ENCODE peak calls at places on chromosome 2, in five cellular contexts. One of them, this sample, is unnamed.

GRCh38 chr2:108244667-108245414 is 5.1 kb downstream of the SULT1C3 start:
- DNase-seq in neural progenitor cell: no peak
- DNase-seq in right atrium auricular region: no peak
- DNase-seq in pancreas: no peak
- DNase-seq in progenitor cell of endocrine pancreas: no peak
- DNase-seq in this sample: no peak

GRCh38 chr2:236177604-236177966 is 9.4 kb upstream of the GBX2 start:
- DNase-seq in neural progenitor cell: peak
- DNase-seq in right atrium auricular region: no peak
- DNase-seq in pancreas: peak
- DNase-seq in progenitor cell of endocrine pancreas: no peak
- DNase-seq in this sample: peak

GRCh38 chr2:165015052-165015642 is 59.8 kb upstream of the SLC38A11 start:
- DNase-seq in neural progenitor cell: peak
- DNase-seq in right atrium auricular region: no peak
- DNase-seq in pancreas: peak
- DNase-seq in progenitor cell of endocrine pancreas: peak
- DNase-seq in this sample: peak

GRCh38 chr2:40213071-40213470 is 238.8 kb downstream of the SLC8A1 start:
- DNase-seq in neural progenitor cell: peak
- DNase-seq in right atrium auricular region: no peak
- DNase-seq in pancreas: no peak
- DNase-seq in progenitor cell of endocrine pancreas: no peak
- DNase-seq in this sample: no peak

GRCh38 chr2:155310589-155310988 is 612.1 kb downstream of the KCNJ3 start:
- DNase-seq in neural progenitor cell: peak
- DNase-seq in right atrium auricular region: no peak
- DNase-seq in pancreas: no peak
- DNase-seq in progenitor cell of endocrine pancreas: no peak
- DNase-seq in this sample: no peak

GRCh38 chr2:227230151-227230550 is 65.7 kb downstream of the COL4A3 start:
- DNase-seq in neural progenitor cell: no peak
- DNase-seq in right atrium auricular region: no peak
- DNase-seq in pancreas: no peak
- DNase-seq in progenitor cell of endocrine pancreas: no peak
- DNase-seq in this sample: no peak

GRCh38 chr2:138893746-138894145 is 113.6 kb upstream of the NXPH2 start:
- DNase-seq in neural progenitor cell: no peak
- DNase-seq in right atrium auricular region: no peak
- DNase-seq in pancreas: no peak
- DNase-seq in progenitor cell of endocrine pancreas: no peak
- DNase-seq in this sample: no peak

GRCh38 chr2:175414872-175415487 is 233.5 kb upstream of the ATP5MC3 start:
- DNase-seq in neural progenitor cell: peak
- DNase-seq in right atrium auricular region: peak
- DNase-seq in pancreas: peak
- DNase-seq in progenitor cell of endocrine pancreas: peak
- DNase-seq in this sample: peak

GRCh38 chr2:15643791-15644588 is 52.3 kb downstream of the DDX1 start:
- DNase-seq in neural progenitor cell: no peak
- DNase-seq in right atrium auricular region: no peak
- DNase-seq in pancreas: no peak
- DNase-seq in progenitor cell of endocrine pancreas: no peak
- DNase-seq in this sample: no peak

GRCh38 chr2:237433920-237434319 is 20.0 kb upstream of the COL6A3 start:
- DNase-seq in neural progenitor cell: no peak
- DNase-seq in right atrium auricular region: no peak
- DNase-seq in pancreas: no peak
- DNase-seq in progenitor cell of endocrine pancreas: no peak
- DNase-seq in this sample: no peak

GRCh38 chr2:43032894-43033270 is 193.5 kb downstream of the ZFP36L2 start:
- DNase-seq in neural progenitor cell: no peak
- DNase-seq in right atrium auricular region: no peak
- DNase-seq in pancreas: no peak
- DNase-seq in progenitor cell of endocrine pancreas: no peak
- DNase-seq in this sample: no peak

GRCh38 chr2:168116448-168116847 is 130.9 kb downstream of the STK39 start:
- DNase-seq in neural progenitor cell: peak
- DNase-seq in right atrium auricular region: no peak
- DNase-seq in pancreas: no peak
- DNase-seq in progenitor cell of endocrine pancreas: no peak
- DNase-seq in this sample: peak

GRCh38 chr2:74740395-74741075 is 86.5 kb downstream of the SEMA4F start:
- DNase-seq in neural progenitor cell: no peak
- DNase-seq in right atrium auricular region: peak
- DNase-seq in pancreas: peak
- DNase-seq in progenitor cell of endocrine pancreas: no peak
- DNase-seq in this sample: no peak

GRCh38 chr2:99863236-99863913 is 279.0 kb downstream of the AFF3 start:
- DNase-seq in neural progenitor cell: no peak
- DNase-seq in right atrium auricular region: no peak
- DNase-seq in pancreas: no peak
- DNase-seq in progenitor cell of endocrine pancreas: no peak
- DNase-seq in this sample: no peak

GRCh38 chr2:195359043-195359735 is 297.8 kb upstream of the SLC39A10 start:
- DNase-seq in neural progenitor cell: no peak
- DNase-seq in right atrium auricular region: no peak
- DNase-seq in pancreas: no peak
- DNase-seq in progenitor cell of endocrine pancreas: no peak
- DNase-seq in this sample: no peak

GRCh38 chr2:60987041-60987440 is 30.5 kb upstream of the PEX13 start:
- DNase-seq in neural progenitor cell: no peak
- DNase-seq in right atrium auricular region: no peak
- DNase-seq in pancreas: no peak
- DNase-seq in progenitor cell of endocrine pancreas: no peak
- DNase-seq in this sample: no peak

GRCh38 chr2:96955694-96956610 is 30.4 kb downstream of the FAM178B start:
- DNase-seq in neural progenitor cell: no peak
- DNase-seq in right atrium auricular region: no peak
- DNase-seq in pancreas: no peak
- DNase-seq in progenitor cell of endocrine pancreas: no peak
- DNase-seq in this sample: no peak

GRCh38 chr2:74887961-74888670 is 54.2 kb downstream of the HK2 start:
- DNase-seq in neural progenitor cell: no peak
- DNase-seq in right atrium auricular region: no peak
- DNase-seq in pancreas: no peak
- DNase-seq in progenitor cell of endocrine pancreas: no peak
- DNase-seq in this sample: no peak

GRCh38 chr2:29777164-29777563 is 144.2 kb downstream of the ALK start:
- DNase-seq in neural progenitor cell: no peak
- DNase-seq in right atrium auricular region: no peak
- DNase-seq in pancreas: no peak
- DNase-seq in progenitor cell of endocrine pancreas: no peak
- DNase-seq in this sample: no peak

GRCh38 chr2:29051730-29052129 is 22.6 kb downstream of the PCARE start:
- DNase-seq in neural progenitor cell: no peak
- DNase-seq in right atrium auricular region: no peak
- DNase-seq in pancreas: no peak
- DNase-seq in progenitor cell of endocrine pancreas: no peak
- DNase-seq in this sample: no peak

GRCh38 chr2:230998882-230999281 is 3.0 kb downstream of the SPATA3 start:
- DNase-seq in neural progenitor cell: no peak
- DNase-seq in right atrium auricular region: no peak
- DNase-seq in pancreas: no peak
- DNase-seq in progenitor cell of endocrine pancreas: no peak
- DNase-seq in this sample: no peak

GRCh38 chr2:173828189-173829157 is 136.7 kb downstream of the SP3 start:
- DNase-seq in neural progenitor cell: no peak
- DNase-seq in right atrium auricular region: no peak
- DNase-seq in pancreas: no peak
- DNase-seq in progenitor cell of endocrine pancreas: no peak
- DNase-seq in this sample: no peak

GRCh38 chr2:25692737-25693445 is 19.5 kb upstream of the DTNB start:
- DNase-seq in neural progenitor cell: no peak
- DNase-seq in right atrium auricular region: no peak
- DNase-seq in pancreas: no peak
- DNase-seq in progenitor cell of endocrine pancreas: no peak
- DNase-seq in this sample: no peak

GRCh38 chr2:55403177-55403998 is 16.3 kb downstream of the CCDC88A start:
- DNase-seq in neural progenitor cell: no peak
- DNase-seq in right atrium auricular region: no peak
- DNase-seq in pancreas: no peak
- DNase-seq in progenitor cell of endocrine pancreas: no peak
- DNase-seq in this sample: no peak

GRCh38 chr2:21910832-21911507 is 787.2 kb downstream of the TDRD15 start:
- DNase-seq in neural progenitor cell: no peak
- DNase-seq in right atrium auricular region: no peak
- DNase-seq in pancreas: no peak
- DNase-seq in progenitor cell of endocrine pancreas: no peak
- DNase-seq in this sample: no peak

GRCh38 chr2:12649602-12650400 is 66.9 kb upstream of the TRIB2 start:
- DNase-seq in neural progenitor cell: no peak
- DNase-seq in right atrium auricular region: no peak
- DNase-seq in pancreas: peak
- DNase-seq in progenitor cell of endocrine pancreas: no peak
- DNase-seq in this sample: no peak

GRCh38 chr2:10948165-10948564 is 36.4 kb downstream of the KCNF1 start:
- DNase-seq in neural progenitor cell: no peak
- DNase-seq in right atrium auricular region: no peak
- DNase-seq in pancreas: no peak
- DNase-seq in progenitor cell of endocrine pancreas: no peak
- DNase-seq in this sample: no peak

GRCh38 chr2:28705743-28706142 is 45.9 kb upstream of the PPP1CB start:
- DNase-seq in neural progenitor cell: no peak
- DNase-seq in right atrium auricular region: no peak
- DNase-seq in pancreas: no peak
- DNase-seq in progenitor cell of endocrine pancreas: no peak
- DNase-seq in this sample: no peak

GRCh38 chr2:234241656-234242445 is 191.3 kb downstream of the SPP2 start:
- DNase-seq in neural progenitor cell: peak
- DNase-seq in right atrium auricular region: no peak
- DNase-seq in pancreas: no peak
- DNase-seq in progenitor cell of endocrine pancreas: no peak
- DNase-seq in this sample: no peak

GRCh38 chr2:101750688-101751087 is 53.2 kb downstream of the MAP4K4 start:
- DNase-seq in neural progenitor cell: no peak
- DNase-seq in right atrium auricular region: no peak
- DNase-seq in pancreas: no peak
- DNase-seq in progenitor cell of endocrine pancreas: no peak
- DNase-seq in this sample: no peak

GRCh38 chr2:204046145-204046544 is 109.6 kb downstream of the ICOS start:
- DNase-seq in neural progenitor cell: no peak
- DNase-seq in right atrium auricular region: no peak
- DNase-seq in pancreas: no peak
- DNase-seq in progenitor cell of endocrine pancreas: no peak
- DNase-seq in this sample: no peak

DNA sequence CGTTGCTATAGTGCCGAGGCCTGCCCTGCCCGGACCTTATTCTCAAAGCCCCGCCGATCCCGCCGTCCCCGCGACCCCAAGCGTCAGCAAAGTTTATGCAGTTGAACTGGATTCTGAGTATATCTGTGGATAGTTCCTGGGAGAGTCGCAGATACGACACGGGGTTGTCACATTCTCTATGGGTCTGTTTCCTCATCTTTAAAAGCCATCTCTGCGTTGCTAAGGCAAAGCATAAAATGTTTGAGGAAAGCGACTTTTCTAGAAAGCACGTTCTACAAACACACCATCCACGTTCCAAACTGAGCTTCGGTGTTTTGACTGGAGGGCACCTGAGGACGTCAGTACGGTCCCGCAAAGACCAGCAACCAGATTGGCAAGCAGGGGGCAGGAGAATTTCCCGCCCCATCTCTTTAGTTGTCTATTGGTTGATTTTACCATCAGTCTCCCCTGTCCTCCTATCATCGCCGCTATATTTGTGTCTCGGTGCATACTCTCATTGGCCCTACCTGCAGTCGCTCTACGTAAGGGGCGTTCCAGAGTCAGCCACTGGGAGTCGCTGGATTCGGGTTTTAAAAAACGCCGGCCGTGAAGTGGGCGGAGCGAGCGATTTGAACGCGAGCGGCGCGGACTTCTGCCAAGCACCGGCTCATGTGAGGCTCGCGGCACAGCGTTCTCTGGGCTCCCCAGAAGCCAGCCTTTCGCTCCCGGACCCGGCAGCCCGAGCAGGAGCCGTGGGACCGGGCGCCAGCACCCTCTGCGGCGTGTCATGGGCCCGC is at the start of gene CENPA:
- DNase-seq in neural progenitor cell: peak
- DNase-seq in right atrium auricular region: peak
- DNase-seq in pancreas: peak
- DNase-seq in progenitor cell of endocrine pancreas: peak
- DNase-seq in this sample: peak
- TF ChIP-seq CTCF in neural progenitor cell: no peak
- TF ChIP-seq CTCF in right atrium auricular region: peak
- TF ChIP-seq CTCF in pancreas: peak
- TF ChIP-seq CTCF in progenitor cell of endocrine pancreas: peak
- TF ChIP-seq CTCF in this sample: peak

DNA sequence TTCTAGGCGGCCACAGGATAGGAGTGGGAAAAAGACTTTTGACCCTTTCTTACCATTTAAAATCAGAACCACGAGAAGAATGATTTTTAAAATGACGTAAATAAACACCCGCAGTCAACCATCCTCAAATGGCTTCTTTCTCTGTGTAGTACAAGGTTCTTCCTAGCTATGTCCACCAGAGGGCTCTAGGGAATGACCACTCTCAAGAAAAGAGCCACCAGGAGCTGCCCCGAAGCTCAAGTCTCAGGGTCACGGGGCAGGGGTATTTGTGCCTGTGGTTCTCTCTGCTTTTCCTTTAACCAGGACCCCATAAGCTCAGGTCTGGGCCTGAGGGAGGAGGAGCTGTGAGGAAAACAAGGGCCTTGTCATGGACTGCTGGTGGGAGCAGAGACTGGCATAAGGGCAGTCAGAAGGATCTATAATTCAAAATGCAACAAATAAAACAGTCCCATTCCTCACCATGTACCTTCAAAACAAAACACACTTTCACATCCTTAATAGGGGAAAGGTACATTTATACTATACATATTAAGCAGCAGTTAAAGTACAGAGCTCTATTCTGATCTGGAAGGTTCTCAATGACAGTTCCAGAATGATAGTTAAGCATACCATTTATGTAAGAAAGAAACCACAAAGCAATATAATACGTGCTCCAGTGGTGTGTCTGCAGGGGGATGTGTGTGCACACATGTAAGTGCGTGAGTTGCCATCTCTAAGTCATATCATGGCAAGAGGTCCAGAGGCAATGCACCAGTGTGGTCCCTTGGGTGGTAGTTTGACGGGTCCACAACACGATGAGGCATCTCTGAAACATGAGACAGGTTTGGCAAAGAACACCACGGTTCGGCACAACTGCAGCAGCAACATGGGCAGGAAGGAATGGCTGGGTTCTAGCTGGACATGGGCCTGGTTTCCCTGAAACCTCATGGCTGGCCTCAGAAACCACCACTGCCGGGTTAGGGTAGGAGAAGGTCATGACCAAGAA is 18.6 kb downstream of the LYPD1 start:
- DNase-seq in neural progenitor cell: peak
- DNase-seq in right atrium auricular region: no peak
- DNase-seq in pancreas: no peak
- DNase-seq in progenitor cell of endocrine pancreas: peak
- DNase-seq in this sample: peak
- TF ChIP-seq CTCF in neural progenitor cell: peak
- TF ChIP-seq CTCF in right atrium auricular region: peak
- TF ChIP-seq CTCF in pancreas: peak
- TF ChIP-seq CTCF in progenitor cell of endocrine pancreas: peak
- TF ChIP-seq CTCF in this sample: peak

GRCh38 chr2:31031132-31031706 is 107.0 kb downstream of the GALNT14 start:
- DNase-seq in neural progenitor cell: no peak
- DNase-seq in right atrium auricular region: no peak
- DNase-seq in pancreas: no peak
- DNase-seq in progenitor cell of endocrine pancreas: no peak
- DNase-seq in this sample: no peak
- TF ChIP-seq CTCF in neural progenitor cell: no peak
- TF ChIP-seq CTCF in right atrium auricular region: no peak
- TF ChIP-seq CTCF in pancreas: no peak
- TF ChIP-seq CTCF in progenitor cell of endocrine pancreas: no peak
- TF ChIP-seq CTCF in this sample: no peak

GRCh38 chr2:72887836-72888437 is 729 bp downstream of the SPR start:
- DNase-seq in neural progenitor cell: peak
- DNase-seq in right atrium auricular region: peak
- DNase-seq in pancreas: peak
- DNase-seq in progenitor cell of endocrine pancreas: peak
- DNase-seq in this sample: peak
- TF ChIP-seq CTCF in neural progenitor cell: peak
- TF ChIP-seq CTCF in right atrium auricular region: peak
- TF ChIP-seq CTCF in pancreas: peak
- TF ChIP-seq CTCF in progenitor cell of endocrine pancreas: peak
- TF ChIP-seq CTCF in this sample: peak